ENCODE peak calls at places on chromosome 15, in six cellular contexts. U is HCT116, O is K562, N is SK-N-SH, F is GM12878, C is HepG2. Q is an unnamed sample.

GRCh38 chr15:90583471-90584252 is 53.9 kb downstream of the CRTC3 start:
- DNase-seq in U (no peak), O (no peak), N (no peak), F (no peak), C (no peak), Q (peak; percentile 78)

GRCh38 chr15:39942101-39942752 is 8.3 kb downstream of the EIF2AK4 start:
- DNase-seq in U (no peak), O (no peak), N (no peak), F (no peak), C (no peak), Q (peak; percentile 62)

GRCh38 chr15:71333839-71334238 is 218.6 kb downstream of the THSD4 start:
- DNase-seq in U (no peak), O (no peak), N (no peak), F (no peak), C (no peak), Q (no peak)

GRCh38 chr15:92711457-92711831 is 55.9 kb upstream of the FAM174B start:
- DNase-seq in U (no peak), O (no peak), N (no peak), F (no peak), C (no peak), Q (peak; percentile 68)

GRCh38 chr15:39624806-39625205 is 43.9 kb downstream of the THBS1 start:
- DNase-seq in U (no peak), O (no peak), N (no peak), F (peak; percentile 45), C (peak; percentile 50), Q (no peak)

GRCh38 chr15:73483053-73483452 is 40.1 kb downstream of the REC114 start:
- DNase-seq in U (no peak), O (no peak), N (no peak), F (no peak), C (no peak), Q (no peak)

GRCh38 chr15:22902578-22902977 is 64.1 kb downstream of the NIPA2 start:
- DNase-seq in U (no peak), O (no peak), N (no peak), F (no peak), C (no peak), Q (peak; percentile 47)

GRCh38 chr15:77624868-77625267 is 7.8 kb downstream of the LINGO1 start:
- DNase-seq in U (no peak), O (peak; percentile 51), N (peak; percentile 52), F (no peak), C (no peak), Q (no peak)

GRCh38 chr15:27057904-27058645 is 87.1 kb downstream of the GABRG3 start:
- DNase-seq in U (no peak), O (no peak), N (no peak), F (no peak), C (no peak), Q (peak; percentile 8)

DNA sequence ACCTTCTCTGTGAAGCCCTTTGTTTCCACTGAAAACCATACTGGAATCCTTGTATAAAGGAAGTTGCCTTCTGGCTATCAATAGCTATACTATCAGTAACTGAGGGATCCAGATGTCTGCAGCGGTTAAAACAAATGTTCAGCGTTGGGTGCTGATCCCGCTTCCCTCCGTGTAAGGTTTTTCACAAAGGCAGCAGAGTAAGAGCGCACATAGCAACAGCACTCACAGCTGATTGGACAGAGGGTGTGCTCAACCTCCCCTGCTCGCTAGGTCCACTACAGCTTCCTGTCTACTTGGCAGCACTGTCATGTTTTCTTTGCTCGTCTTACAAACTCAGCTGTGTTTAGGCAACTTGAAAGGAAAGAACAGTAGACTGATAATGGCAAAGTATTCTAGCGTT is 27.3 kb downstream of the ATOSA start:
- DNase-seq in U (peak; percentile 32), O (peak; percentile 69), N (peak; percentile 71), F (no peak), C (peak; percentile 80), Q (peak; percentile 77)
- H2AFZ ChIP-seq in U (peak overlapping the region; percentile 74), O (peak overlapping the region; percentile 93), N (peak overlapping the region; percentile 84), F (no peak overlapping the region), C (peak overlapping the region; percentile 52), Q (peak overlapping the region; percentile 3)

GRCh38 chr15:63240136-63240535 is 37.3 kb upstream of the APH1B start:
- DNase-seq in U (no peak), O (no peak), N (no peak), F (no peak), C (no peak), Q (no peak)

GRCh38 chr15:63236272-63236671 is 41.1 kb upstream of the APH1B start:
- DNase-seq in U (no peak), O (no peak), N (no peak), F (no peak), C (no peak), Q (no peak)

GRCh38 chr15:63238181-63238580 is 39.2 kb upstream of the APH1B start:
- DNase-seq in U (no peak), O (no peak), N (no peak), F (no peak), C (no peak), Q (no peak)

GRCh38 chr15:63241316-63241715 is 36.1 kb upstream of the APH1B start:
- DNase-seq in U (no peak), O (no peak), N (no peak), F (no peak), C (no peak), Q (no peak)

DNA sequence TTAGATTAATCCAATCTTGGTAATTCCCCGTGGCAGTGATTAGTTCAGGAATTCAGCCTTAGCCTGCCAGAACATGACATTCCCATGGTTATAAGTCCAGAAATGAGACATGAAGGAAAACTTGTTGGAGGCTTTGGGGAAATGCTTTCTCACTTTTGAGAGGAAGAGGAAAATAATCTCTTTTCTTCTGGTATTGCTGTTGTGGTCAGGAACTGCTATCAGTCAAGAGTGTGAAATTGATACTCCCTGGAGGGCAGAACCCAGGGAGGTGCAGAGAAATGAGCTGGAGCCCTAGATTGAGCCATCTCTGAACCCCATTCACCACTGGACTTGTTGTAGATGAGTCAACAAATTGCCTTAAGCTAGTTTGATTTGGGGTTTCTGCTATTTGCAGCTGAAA is 38.6 kb upstream of the APH1B start:
- DNase-seq in U (no peak), O (peak; percentile 23), N (no peak), F (peak; percentile 50), C (no peak), Q (no peak)
- TF ChIP-seq REST in U (no peak), O (no peak), N (no peak), F (no peak), C (no peak), Q (no peak)

DNA sequence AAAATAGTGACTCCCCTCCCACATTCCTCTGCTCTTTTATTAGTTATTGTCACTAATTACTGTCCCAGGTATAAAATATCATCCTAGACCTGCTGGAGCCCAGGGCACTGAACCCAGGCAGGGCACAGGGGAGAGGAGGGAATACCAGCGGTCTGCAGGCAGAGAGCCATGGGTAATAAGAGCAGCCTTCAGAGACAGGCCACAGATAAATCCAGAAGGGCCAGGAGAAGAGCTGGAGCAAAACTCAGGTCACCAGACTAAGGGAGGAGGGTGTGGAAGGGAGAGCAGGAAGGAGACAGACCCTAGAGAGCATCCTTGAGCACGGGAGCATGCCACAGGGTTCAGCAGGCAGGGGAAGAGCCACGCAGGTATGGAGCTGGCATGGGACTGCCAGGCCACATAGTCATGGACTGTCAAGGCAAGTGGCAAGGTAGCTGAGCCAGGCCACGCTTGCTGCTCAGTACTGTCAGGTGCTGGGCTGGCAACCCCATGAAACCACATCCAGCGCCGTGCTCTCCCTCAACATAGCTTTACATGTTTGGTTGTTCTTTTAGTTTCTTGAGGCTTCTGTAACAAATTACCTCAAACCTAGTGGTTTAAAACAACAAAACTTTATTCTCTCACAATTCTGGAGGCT is 15.6 kb upstream of the CAPN3 start:
- DNase-seq in U (no peak), O (no peak), N (no peak), F (no peak), C (no peak), Q (no peak)
- H2AFZ ChIP-seq in U (no peak overlapping the region), O (no peak overlapping the region), N (no peak overlapping the region), F (no peak overlapping the region), C (no peak overlapping the region), Q (no peak overlapping the region)

GRCh38 chr15:66885281-66885915 is 180.0 kb upstream of the SMAD3 start:
- DNase-seq in U (no peak), O (no peak), N (no peak), F (no peak), C (no peak), Q (no peak)

GRCh38 chr15:66884661-66885237 is 180.7 kb upstream of the SMAD3 start:
- DNase-seq in U (no peak), O (no peak), N (no peak), F (no peak), C (no peak), Q (no peak)

GRCh38 chr15:66881173-66881905 is 179.3 kb downstream of the SMAD6 start:
- DNase-seq in U (no peak), O (no peak), N (no peak), F (no peak), C (no peak), Q (no peak)

GRCh38 chr15:66882251-66883020 is 180.4 kb downstream of the SMAD6 start:
- DNase-seq in U (no peak), O (no peak), N (no peak), F (no peak), C (no peak), Q (no peak)

DNA sequence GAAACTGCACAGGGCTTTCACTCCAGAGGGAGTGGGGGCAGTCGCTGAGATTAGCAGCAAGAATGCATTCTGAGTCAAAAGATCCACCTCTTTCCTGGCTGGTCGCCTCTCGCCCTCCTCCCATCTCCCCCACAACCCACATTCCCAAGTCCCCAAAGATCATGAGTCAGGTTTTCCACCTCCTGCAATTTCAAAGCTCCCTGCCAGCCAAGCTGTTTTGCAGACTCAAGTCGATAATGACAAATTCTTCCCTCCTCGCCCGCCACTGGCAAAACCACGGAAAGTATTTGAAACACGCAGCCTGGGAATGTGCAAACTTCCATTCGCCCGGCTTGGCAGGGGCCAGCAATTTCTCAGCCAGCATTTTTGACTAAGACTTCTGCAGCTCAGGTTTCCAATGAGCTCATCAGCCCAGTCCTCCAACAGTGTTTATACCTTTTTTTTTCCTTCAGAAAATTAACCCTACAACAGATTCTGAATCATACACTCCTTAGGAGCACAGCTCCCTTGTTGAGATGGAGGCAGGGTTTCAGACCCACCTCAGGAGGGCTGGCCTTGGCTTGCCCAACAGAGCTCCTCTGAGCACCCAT is 181.4 kb downstream of the SMAD6 start:
- DNase-seq in U (peak; percentile 98), O (peak; percentile 33), N (no peak), F (no peak), C (peak; percentile 77), Q (peak; percentile 77)
- TF ChIP-seq REST in U (no peak), O (no peak), N (peak; percentile 73), F (no peak), C (no peak), Q (no peak)

GRCh38 chr15:50390549-50391264 is 33.5 kb upstream of the USP8 start:
- DNase-seq in U (no peak), O (no peak), N (no peak), F (peak; percentile 49), C (no peak), Q (no peak)
- H2AFZ ChIP-seq in U (no peak overlapping the region), O (peak overlapping the region; percentile 92), N (no peak overlapping the region), F (no peak overlapping the region), C (no peak overlapping the region), Q (peak overlapping the region; percentile 4)

Q was measured in GM23338.